ENCODE peak calls at places on chromosomes 6 and 20, in nine cellular contexts. Z, G, U, N, S, R, C, F and Y are unnamed samples.

GRCh38 chr20:62111148-62111547 is 11.1 kb upstream of the LSM14B start:
- DNase-seq in F (no peak), G (no peak), S (no peak), N (no peak), R (no peak), Z (no peak), C (no peak), U (no peak), Y (no peak)

GRCh38 chr6:45419574-45420082 is 41.9 kb upstream of the SUPT3H start:
- DNase-seq in N (peak), C (peak), F (peak), S (no peak), U (peak), Z (peak), R (peak), G (peak), Y (peak)

GRCh38 chr6:30493643-30494250 is 4.4 kb downstream of the HLA-E start:
- DNase-seq in R (peak), N (peak), S (no peak), Z (no peak), U (no peak), F (no peak), G (no peak), C (no peak), Y (peak)

GRCh38 chr6:34517966-34518365 is 38.2 kb downstream of the SPDEF start:
- DNase-seq in R (no peak), S (no peak), N (no peak), F (no peak), C (no peak), U (no peak), G (no peak), Z (no peak), Y (peak)

GRCh38 chr20:10521068-10521834 is 86.1 kb downstream of the SLX4IP start:
- DNase-seq in G (no peak), C (no peak), N (no peak), F (no peak), S (no peak), R (no peak), Z (no peak), U (peak), Y (no peak)

GRCh38 chr6:125910518-125910917 is 46.1 kb upstream of the HINT3 start:
- DNase-seq in R (no peak), G (no peak), N (peak), S (no peak), C (no peak), Z (no peak), U (peak), F (no peak), Y (no peak)

GRCh38 chr6:2782825-2783187 is 17.6 kb downstream of the WRNIP1 start:
- DNase-seq in S (no peak), R (no peak), U (no peak), C (no peak), N (no peak), F (no peak), G (no peak), Z (no peak), Y (no peak)

GRCh38 chr6:14743465-14744211 is 502.2 kb upstream of the JARID2 start:
- DNase-seq in N (peak), C (no peak), G (no peak), Z (peak), R (no peak), S (peak), U (peak), F (no peak), Y (peak)

GRCh38 chr6:149974825-149975224 is 11.1 kb downstream of the ULBP1 start:
- DNase-seq in Z (no peak), C (no peak), U (no peak), S (no peak), R (no peak), N (no peak), F (no peak), G (no peak), Y (no peak)

GRCh38 chr6:80143312-80143960 is 37.0 kb downstream of the BCKDHB start:
- DNase-seq in S (no peak), U (peak), N (no peak), Z (peak), F (peak), C (peak), R (no peak), G (peak), Y (no peak)
- TF ChIP-seq CTCF in S (no peak), U (no peak), N (no peak), Z (no peak), F (no peak), C (no peak), R (no peak), G (no peak), Y (no peak)

DNA sequence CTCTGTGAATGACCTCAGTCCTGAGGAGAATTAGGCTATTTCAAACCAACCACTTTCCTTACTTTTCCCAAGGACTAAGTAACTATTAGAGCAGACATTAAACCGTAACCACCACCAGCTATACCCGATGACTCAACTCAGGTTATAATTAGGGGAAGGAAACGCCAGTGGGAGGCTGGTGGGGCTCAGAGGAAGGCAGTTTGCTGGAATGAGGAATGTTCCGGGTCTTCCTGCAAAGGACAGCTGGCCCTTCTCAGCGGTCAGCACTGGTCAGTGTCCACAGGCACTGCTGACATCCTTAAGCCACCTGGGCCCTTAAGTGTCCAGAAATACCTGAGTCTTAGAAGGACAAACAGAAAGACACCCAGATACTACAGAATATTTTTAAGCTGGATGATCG is 515.2 kb downstream of the MAFB start:
- DNase-seq in U (no peak), F (no peak), N (no peak), C (no peak), S (no peak), Z (no peak), R (no peak), G (no peak), Y (no peak)
- TF ChIP-seq CTCF in U (no peak), F (no peak), N (no peak), C (no peak), S (no peak), Z (no peak), R (no peak), G (no peak), Y (no peak)

DNA sequence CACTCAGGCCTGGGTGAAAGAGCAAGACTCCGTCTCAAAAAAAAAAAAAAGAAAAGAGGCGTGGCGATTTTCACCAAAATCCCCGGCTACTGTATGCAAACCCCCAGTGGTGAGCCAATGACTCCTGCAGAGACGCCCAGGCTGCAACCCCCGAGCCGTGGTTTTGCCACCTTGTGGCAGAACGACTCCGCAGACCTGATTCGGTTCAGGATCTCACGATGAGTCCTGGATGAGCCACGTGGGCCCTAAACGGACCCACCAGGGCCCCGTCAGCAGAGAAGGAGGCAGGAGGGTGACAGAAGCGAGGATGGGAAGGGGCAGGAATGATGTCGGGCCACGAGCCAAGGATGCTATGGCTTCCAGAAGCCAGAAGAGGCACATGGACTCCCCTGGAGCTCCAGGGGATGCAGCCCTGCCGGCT is 42.5 kb downstream of the SLC2A4RG start:
- DNase-seq in N (peak), Z (no peak), C (no peak), R (no peak), F (no peak), S (no peak), U (no peak), G (peak), Y (no peak)
- TF ChIP-seq CTCF in N (peak), Z (no peak), C (no peak), R (no peak), F (no peak), S (no peak), U (no peak), G (peak), Y (peak)

GRCh38 chr6:10850728-10851127 is 12.4 kb upstream of the MAK start:
- DNase-seq in G (no peak), S (no peak), F (no peak), U (no peak), C (no peak), R (no peak), Z (no peak), N (no peak), Y (no peak)

GRCh38 chr6:10852281-10852965 is 14.1 kb upstream of the MAK start:
- DNase-seq in S (no peak), Z (no peak), G (no peak), C (no peak), R (no peak), U (no peak), N (no peak), F (no peak), Y (no peak)

GRCh38 chr6:10843554-10843953 is 5.2 kb upstream of the MAK start:
- DNase-seq in U (no peak), G (no peak), C (no peak), N (no peak), S (no peak), R (no peak), Z (no peak), F (no peak), Y (no peak)

GRCh38 chr6:10847684-10848083 is 9.3 kb upstream of the MAK start:
- DNase-seq in U (no peak), R (no peak), F (no peak), S (no peak), G (no peak), Z (no peak), C (no peak), N (no peak), Y (no peak)
- TF ChIP-seq CTCF in U (no peak), R (no peak), F (peak), S (peak), G (no peak), Z (no peak), C (peak), N (peak), Y (no peak)

GRCh38 chr6:157670466-157671186 is 152.4 kb upstream of the SNX9 start:
- DNase-seq in F (peak), Z (peak), N (no peak), U (no peak), C (no peak), R (no peak), G (no peak), S (no peak), Y (peak)

GRCh38 chr6:157668690-157669089 is 154.4 kb upstream of the SNX9 start:
- DNase-seq in G (no peak), Z (no peak), R (no peak), S (no peak), C (no peak), N (no peak), F (no peak), U (no peak), Y (no peak)

GRCh38 chr6:157667211-157668033 is 155.6 kb upstream of the SNX9 start:
- DNase-seq in R (peak), U (peak), N (peak), C (peak), G (peak), S (peak), F (peak), Z (peak), Y (peak)

GRCh38 chr6:157668034-157668401 is 155.0 kb upstream of the SNX9 start:
- DNase-seq in F (no peak), C (no peak), G (no peak), S (no peak), R (no peak), N (no peak), U (no peak), Z (no peak), Y (no peak)

DNA sequence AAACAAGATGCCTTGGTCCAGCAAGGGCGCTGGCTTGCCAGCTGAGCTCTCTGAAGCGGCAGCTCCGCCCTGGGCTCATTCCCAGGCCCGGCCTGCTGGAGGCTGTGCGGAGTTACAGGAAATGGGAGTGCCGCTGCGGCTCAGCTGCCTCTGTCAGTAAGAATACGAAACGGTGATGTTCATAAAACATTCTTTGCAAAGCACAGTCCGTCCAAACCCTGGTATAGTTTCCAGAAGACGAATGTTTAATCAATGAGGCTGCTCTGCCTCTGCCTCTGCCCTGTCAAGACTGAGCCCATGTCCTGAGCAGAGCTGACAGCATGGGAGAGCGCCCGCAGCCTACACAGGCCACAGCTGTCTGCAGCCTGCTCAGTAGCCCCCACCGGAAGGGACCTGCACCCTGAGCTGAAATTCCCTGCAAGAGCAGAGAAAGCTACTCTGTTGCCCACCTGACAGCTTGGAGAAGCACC is 153.3 kb upstream of the SNX9 start:
- DNase-seq in U (peak), R (peak), S (no peak), G (peak), N (no peak), F (peak), C (peak), Z (peak), Y (peak)
- TF ChIP-seq CTCF in U (peak), R (no peak), S (no peak), G (peak), N (no peak), F (peak), C (peak), Z (peak), Y (no peak)

GRCh38 chr6:142071981-142072380 is 60.7 kb upstream of the GJE1 start:
- DNase-seq in N (no peak), C (no peak), G (no peak), Z (no peak), R (peak), F (no peak), U (no peak), S (no peak), Y (no peak)
- TF ChIP-seq CTCF in N (no peak), C (no peak), G (no peak), Z (no peak), R (no peak), F (no peak), U (no peak), S (peak), Y (no peak)